ENCODE peak calls at places on chromosomes 1 and 21, in four cellular contexts. One of them, this sample, is unnamed.

GRCh38 chr1:66211521-66211920 is 322.4 kb upstream of the SGIP1 start:
- DNase-seq in RPMI8226: no peak
- DNase-seq in adipocyte: no peak
- DNase-seq in SHP77: no peak
- DNase-seq in this sample: no peak

GRCh38 chr1:161017756-161018630 is 3.0 kb downstream of the F11R start:
- DNase-seq in RPMI8226: no peak
- DNase-seq in adipocyte: no peak
- DNase-seq in SHP77: no peak
- DNase-seq in this sample: no peak

GRCh38 chr1:18913065-18913502 is 10.7 kb upstream of the ALDH4A1 start:
- DNase-seq in RPMI8226: peak; percentile 80
- DNase-seq in adipocyte: peak; percentile 87
- DNase-seq in SHP77: peak; percentile 55
- DNase-seq in this sample: peak; percentile 52

GRCh38 chr1:84689514-84690396 is 506 bp downstream of the SSX2IP start:
- DNase-seq in RPMI8226: peak; percentile 68
- DNase-seq in adipocyte: peak; percentile 75
- DNase-seq in SHP77: peak; percentile 57
- DNase-seq in this sample: no peak

GRCh38 chr1:16145988-16146887 is 9.6 kb downstream of the EPHA2 start:
- DNase-seq in RPMI8226: no peak
- DNase-seq in adipocyte: peak; percentile 93
- DNase-seq in SHP77: no peak
- DNase-seq in this sample: peak; percentile 63

GRCh38 chr1:113363935-113364334 is 26.4 kb upstream of the MAGI3 start:
- DNase-seq in RPMI8226: no peak
- DNase-seq in adipocyte: no peak
- DNase-seq in SHP77: no peak
- DNase-seq in this sample: no peak

GRCh38 chr1:197912739-197913494 is 4.3 kb upstream of the LHX9 start:
- DNase-seq in RPMI8226: no peak
- DNase-seq in adipocyte: no peak
- DNase-seq in SHP77: no peak
- DNase-seq in this sample: no peak

GRCh38 chr1:156961709-156962108 is 41.3 kb downstream of the LRRC71 start:
- DNase-seq in RPMI8226: peak; percentile 75
- DNase-seq in adipocyte: no peak
- DNase-seq in SHP77: no peak
- DNase-seq in this sample: no peak

GRCh38 chr1:152899027-152899426 is 9.3 kb upstream of the IVL start:
- DNase-seq in RPMI8226: no peak
- DNase-seq in adipocyte: no peak
- DNase-seq in SHP77: no peak
- DNase-seq in this sample: no peak

GRCh38 chr1:235187316-235187715 is 26.3 kb upstream of the RBM34 start:
- DNase-seq in RPMI8226: no peak
- DNase-seq in adipocyte: no peak
- DNase-seq in SHP77: no peak
- DNase-seq in this sample: no peak

GRCh38 chr21:25573409-25574206 is 33.7 kb downstream of the MRPL39 start:
- DNase-seq in RPMI8226: peak; percentile 83
- DNase-seq in adipocyte: peak; percentile 85
- DNase-seq in SHP77: no peak
- DNase-seq in this sample: peak; percentile 16

GRCh38 chr1:30908446-30908885 is at the start of gene SDC3:
- DNase-seq in RPMI8226: peak; percentile 61
- DNase-seq in adipocyte: peak; percentile 78
- DNase-seq in SHP77: peak; percentile 25
- DNase-seq in this sample: no peak

GRCh38 chr1:48498096-48498791 is 26.2 kb upstream of the SPATA6 start:
- DNase-seq in RPMI8226: peak; percentile 82
- DNase-seq in adipocyte: peak; percentile 91
- DNase-seq in SHP77: peak; percentile 76
- DNase-seq in this sample: peak; percentile 10

GRCh38 chr1:30801826-30802198 is 44.2 kb upstream of the LAPTM5 start:
- DNase-seq in RPMI8226: peak; percentile 80
- DNase-seq in adipocyte: peak; percentile 90
- DNase-seq in SHP77: peak; percentile 54
- DNase-seq in this sample: no peak

GRCh38 chr1:38000529-38001453 is 4.5 kb downstream of the FHL3 start:
- DNase-seq in RPMI8226: no peak
- DNase-seq in adipocyte: peak; percentile 79
- DNase-seq in SHP77: no peak
- DNase-seq in this sample: no peak

GRCh38 chr1:56200446-56200845 is 378.9 kb downstream of the PLPP3 start:
- DNase-seq in RPMI8226: no peak
- DNase-seq in adipocyte: peak; percentile 81
- DNase-seq in SHP77: peak; percentile 72
- DNase-seq in this sample: no peak

GRCh38 chr1:56639210-56639609 is 5.9 kb upstream of the PRKAA2 start:
- DNase-seq in RPMI8226: no peak
- DNase-seq in adipocyte: peak; percentile 42
- DNase-seq in SHP77: no peak
- DNase-seq in this sample: no peak

GRCh38 chr1:236130372-236130771 is 12.0 kb upstream of the GPR137B start:
- DNase-seq in RPMI8226: no peak
- DNase-seq in adipocyte: no peak
- DNase-seq in SHP77: no peak
- DNase-seq in this sample: no peak

GRCh38 chr1:72399807-72400206 is 117.5 kb upstream of the NEGR1 start:
- DNase-seq in RPMI8226: no peak
- DNase-seq in adipocyte: no peak
- DNase-seq in SHP77: no peak
- DNase-seq in this sample: no peak

GRCh38 chr1:71770121-71770520 is 512.2 kb downstream of the NEGR1 start:
- DNase-seq in RPMI8226: no peak
- DNase-seq in adipocyte: peak; percentile 45
- DNase-seq in SHP77: no peak
- DNase-seq in this sample: no peak

GRCh38 chr1:94095112-94095637 is 25.8 kb downstream of the ABCA4 start:
- DNase-seq in RPMI8226: no peak
- DNase-seq in adipocyte: peak; percentile 70
- DNase-seq in SHP77: peak; percentile 75
- DNase-seq in this sample: no peak

GRCh38 chr1:184507604-184508289 is 120.9 kb downstream of the C1orf21 start:
- DNase-seq in RPMI8226: no peak
- DNase-seq in adipocyte: peak; percentile 47
- DNase-seq in SHP77: no peak
- DNase-seq in this sample: no peak

GRCh38 chr1:18939398-18940302 is 16.8 kb downstream of the IFFO2 start:
- DNase-seq in RPMI8226: no peak
- DNase-seq in adipocyte: peak; percentile 31
- DNase-seq in SHP77: no peak
- DNase-seq in this sample: no peak

GRCh38 chr1:26537951-26538352 is 8.4 kb downstream of the RPS6KA1 start:
- DNase-seq in RPMI8226: peak; percentile 61
- DNase-seq in adipocyte: peak; percentile 15
- DNase-seq in SHP77: no peak
- DNase-seq in this sample: peak; percentile 48

GRCh38 chr1:116474921-116475849 is 95.6 kb downstream of the CD58 start:
- DNase-seq in RPMI8226: no peak
- DNase-seq in adipocyte: no peak
- DNase-seq in SHP77: no peak
- DNase-seq in this sample: no peak

GRCh38 chr1:242787968-242788367 is 263.5 kb upstream of the PLD5 start:
- DNase-seq in RPMI8226: no peak
- DNase-seq in adipocyte: no peak
- DNase-seq in SHP77: no peak
- DNase-seq in this sample: no peak

GRCh38 chr1:226403522-226404034 is 4.3 kb downstream of the PARP1 start:
- DNase-seq in RPMI8226: peak; percentile 16
- DNase-seq in adipocyte: peak; percentile 35
- DNase-seq in SHP77: no peak
- DNase-seq in this sample: no peak

This sample was measured in SW 1271.